ENCODE peak calls at places on chromosome 13, in seven cellular contexts. A is GM23338; U is naive thymus-derived CD4-positive, alpha-beta T cell; S is ovary; P is right lobe of liver; Z is fibroblast of lung; Y is cardiac fibroblast. O is an unnamed sample.

GRCh38 chr13:29908411-29908810 is 58.0 kb upstream of the UBL3 start:
- DNase-seq in A (no peak), U (no peak), S (no peak), P (no peak), Z (peak), Y (peak), O (no peak)

GRCh38 chr13:106477303-106477702 is 58.2 kb downstream of the EFNB2 start:
- DNase-seq in A (no peak), U (no peak), S (no peak), P (no peak), Z (no peak), Y (no peak), O (no peak)

GRCh38 chr13:40644838-40645620 is 21.4 kb downstream of the FOXO1 start:
- DNase-seq in A (no peak), U (no peak), S (no peak), P (no peak), Z (no peak), Y (peak), O (no peak)

GRCh38 chr13:90365130-90365529 is 982.4 kb upstream of the MIR17HG start:
- DNase-seq in A (no peak), U (no peak), S (no peak), P (no peak), Z (peak), Y (peak), O (no peak)

GRCh38 chr13:110576070-110576394 is 14.5 kb upstream of the RAB20 start:
- DNase-seq in A (no peak), U (no peak), S (no peak), P (no peak), Z (no peak), Y (no peak), O (no peak)

GRCh38 chr13:111046590-111047141 is 68.4 kb upstream of the ARHGEF7 start:
- DNase-seq in A (no peak), U (no peak), S (no peak), P (no peak), Z (peak), Y (peak), O (no peak)

GRCh38 chr13:90201676-90202425 is 1145.6 kb upstream of the MIR17HG start:
- DNase-seq in A (no peak), U (no peak), S (no peak), P (no peak), Z (no peak), Y (no peak), O (no peak)

GRCh38 chr13:51726446-51727185 is 77.3 kb downstream of the DHRS12 start:
- DNase-seq in A (no peak), U (no peak), S (no peak), P (no peak), Z (peak), Y (peak), O (no peak)

GRCh38 chr13:57857945-57858344 is 226.4 kb downstream of the PCDH17 start:
- DNase-seq in A (no peak), U (no peak), S (no peak), P (no peak), Z (no peak), Y (peak), O (no peak)

GRCh38 chr13:85665286-85665685 is 133.9 kb downstream of the SLITRK6 start:
- DNase-seq in A (peak), U (no peak), S (no peak), P (no peak), Z (peak), Y (peak), O (no peak)

GRCh38 chr13:96804186-96804585 is 190.1 kb downstream of the OXGR1 start:
- DNase-seq in A (no peak), U (no peak), S (no peak), P (no peak), Z (no peak), Y (no peak), O (no peak)

GRCh38 chr13:58004761-58005160 is 373.2 kb downstream of the PCDH17 start:
- DNase-seq in A (no peak), U (no peak), S (no peak), P (no peak), Z (no peak), Y (no peak), O (no peak)

GRCh38 chr13:102729560-102730275 is 34.9 kb upstream of the METTL21C start:
- DNase-seq in A (peak), U (no peak), S (no peak), P (no peak), Z (peak), Y (peak), O (no peak)

GRCh38 chr13:109989686-109990085 is 203.3 kb upstream of the IRS2 start:
- DNase-seq in A (no peak), U (no peak), S (no peak), P (no peak), Z (peak), Y (peak), O (no peak)

GRCh38 chr13:39910833-39911232 is 255.4 kb downstream of the COG6 start:
- DNase-seq in A (no peak), U (no peak), S (no peak), P (no peak), Z (peak), Y (peak), O (no peak)

GRCh38 chr13:30074955-30075614 is 224.7 kb upstream of the UBL3 start:
- DNase-seq in A (no peak), U (no peak), S (no peak), P (no peak), Z (no peak), Y (no peak), O (no peak)

DNA sequence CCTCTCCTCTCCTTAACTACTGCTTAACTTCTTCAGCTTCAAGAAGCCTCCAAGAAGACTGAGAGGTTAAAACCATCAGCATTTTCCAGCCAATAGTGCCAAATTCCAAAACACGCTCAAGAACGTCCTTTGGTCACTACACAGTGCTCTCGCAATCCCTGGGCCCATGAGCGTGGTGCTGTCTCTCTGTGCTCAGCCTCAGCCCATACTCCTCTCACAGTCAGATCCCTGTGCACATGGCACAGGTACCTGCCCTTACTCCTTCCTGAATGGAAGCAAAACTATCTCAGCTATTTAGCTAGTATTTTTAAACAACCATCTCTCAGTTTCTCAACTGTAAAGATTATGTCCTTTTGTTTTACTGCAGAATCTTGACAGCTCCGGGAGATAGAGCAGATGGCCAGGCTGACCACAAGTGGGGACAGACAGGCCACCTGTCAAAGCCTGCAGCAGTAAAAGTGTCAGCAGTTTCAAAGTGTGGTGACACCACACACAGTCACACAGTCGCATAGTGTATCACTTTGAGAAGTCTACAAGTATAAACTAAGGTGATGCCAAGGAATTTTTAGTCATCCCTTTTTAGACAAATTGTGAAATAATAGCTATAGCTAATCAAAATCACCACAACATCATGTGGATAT is 35.7 kb downstream of the DZIP1 start:
- DNase-seq in A (no peak), U (no peak), S (no peak), P (no peak), Z (no peak), Y (no peak), O (no peak)
- H3K4me3 ChIP-seq in A (no peak), U (no peak), S (no peak), P (no peak), Z (no peak), Y (no peak), O (no peak)

GRCh38 chr13:32426191-32426980 is 1.5 kb downstream of the N4BP2L1 start:
- DNase-seq in A (no peak), U (no peak), S (no peak), P (no peak), Z (peak), Y (peak), O (no peak)

GRCh38 chr13:32427852-32428580 is at the start of gene N4BP2L1:
- DNase-seq in A (peak), U (peak), S (peak), P (peak), Z (peak), Y (peak), O (no peak)

GRCh38 chr13:32428581-32429072 is 697 bp upstream of the N4BP2L1 start:
- DNase-seq in A (no peak), U (no peak), S (no peak), P (no peak), Z (no peak), Y (no peak), O (no peak)

GRCh38 chr13:32425158-32425557 is 2.8 kb downstream of the N4BP2L1 start:
- DNase-seq in A (no peak), U (no peak), S (no peak), P (no peak), Z (no peak), Y (no peak), O (no peak)

GRCh38 chr13:32426981-32427851 is 714 bp downstream of the N4BP2L1 start:
- DNase-seq in A (peak), U (peak), S (peak), P (peak), Z (no peak), Y (peak), O (no peak)
- H3K4me3 ChIP-seq in A (peak), U (peak), S (peak), P (peak), Z (peak), Y (peak), O (no peak)

GRCh38 chr13:74024856-74025255 is 109.3 kb downstream of the KLF12 start:
- DNase-seq in A (no peak), U (no peak), S (no peak), P (no peak), Z (no peak), Y (no peak), O (no peak)
- H3K4me3 ChIP-seq in A (no peak), U (no peak), S (no peak), P (no peak), Z (no peak), Y (no peak), O (no peak)

GRCh38 chr13:24328145-24328544 is 18.8 kb downstream of the C1QTNF9 start:
- DNase-seq in A (peak), U (no peak), S (no peak), P (no peak), Z (no peak), Y (no peak), O (no peak)
- H3K4me3 ChIP-seq in A (peak), U (no peak), S (no peak), P (no peak), Z (no peak), Y (no peak), O (no peak)

GRCh38 chr13:48506092-48506701 is 26.7 kb downstream of the RCBTB2 start:
- DNase-seq in A (no peak), U (no peak), S (no peak), P (peak), Z (no peak), Y (no peak), O (no peak)
- H3K4me3 ChIP-seq in A (no peak), U (peak), S (no peak), P (no peak), Z (no peak), Y (no peak), O (no peak)

DNA sequence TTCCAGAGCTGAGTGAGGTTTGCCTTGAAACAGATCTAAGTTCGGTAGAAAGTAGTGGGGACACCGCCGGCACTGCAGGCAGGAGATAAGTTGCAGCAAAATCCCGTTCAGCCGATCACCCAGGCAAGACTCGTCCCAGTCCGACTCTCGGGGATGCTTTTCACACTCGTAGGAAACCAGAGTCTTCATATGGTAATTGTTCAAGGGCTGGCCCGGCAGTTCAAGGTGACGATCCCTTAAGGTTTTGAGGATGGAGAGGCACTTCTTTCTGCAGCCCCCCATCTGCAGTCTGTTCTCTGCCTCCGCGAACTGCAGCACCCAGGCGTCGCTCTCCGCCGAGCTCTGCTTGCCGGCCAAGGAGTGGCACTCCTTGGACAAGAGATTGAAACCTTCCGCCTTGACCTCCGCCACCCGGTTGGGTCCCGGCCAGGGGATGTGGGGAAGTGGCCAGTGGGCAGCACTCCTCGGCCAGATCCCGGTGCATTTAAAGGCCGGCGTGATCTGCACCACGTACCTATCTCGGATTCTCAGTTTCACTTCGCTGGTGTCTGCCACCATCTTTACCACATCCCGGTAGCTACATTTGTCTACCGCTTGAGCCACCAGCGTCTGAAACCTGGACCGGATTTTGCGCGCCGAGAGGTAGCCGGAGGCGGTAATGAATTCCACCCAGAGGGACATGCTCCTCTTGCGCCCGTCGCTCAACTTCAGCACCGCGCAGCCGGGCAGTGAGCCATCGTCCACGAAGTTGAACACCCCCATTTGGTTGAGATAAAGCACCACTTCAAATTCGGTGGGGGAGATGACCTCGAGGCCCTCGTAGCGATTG is 1.1 kb downstream of the MAB21L1 start:
- DNase-seq in A (peak), U (no peak), S (peak), P (peak), Z (peak), Y (peak), O (no peak)
- H3K4me3 ChIP-seq in A (peak), U (peak), S (peak), P (peak), Z (peak), Y (peak), O (no peak)

DNA sequence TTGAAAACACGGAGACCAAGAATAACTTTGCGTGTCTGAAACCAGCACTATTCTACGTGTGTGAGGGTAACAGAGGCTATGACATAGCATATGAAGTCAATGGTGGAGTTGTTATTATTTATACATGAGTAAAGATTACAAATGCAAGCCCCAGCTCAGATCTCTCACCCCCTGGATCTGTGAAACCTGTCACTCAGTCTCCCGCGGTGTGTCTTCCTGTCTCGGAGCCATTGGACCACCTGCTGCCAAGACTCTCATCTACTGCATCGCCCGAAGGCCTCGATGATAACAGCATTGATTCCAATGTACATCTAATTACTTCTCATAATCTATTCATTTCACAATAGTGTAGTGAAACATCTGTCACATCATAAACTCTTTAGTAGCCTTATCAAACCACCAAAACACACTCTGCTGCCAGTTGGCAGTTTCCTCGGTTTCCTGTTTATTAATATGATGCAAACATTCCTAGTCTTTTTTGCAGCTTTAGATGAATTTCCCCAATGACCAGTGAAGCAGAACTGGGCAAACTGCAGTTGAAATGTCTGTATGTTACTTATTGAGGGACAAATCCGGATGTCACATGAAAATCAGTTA is 220.3 kb downstream of the POU4F1 start:
- DNase-seq in A (no peak), U (no peak), S (no peak), P (no peak), Z (peak), Y (no peak), O (peak)
- H3K4me3 ChIP-seq in A (no peak), U (no peak), S (no peak), P (no peak), Z (no peak), Y (no peak), O (peak)

O was measured in SK-N-MC.